ENCODE peak calls at places on chromosome 2, in nine cellular contexts. I is Peyer's patch, N is sigmoid colon, R is right lobe of liver, E is lower leg skin, L is K562, V is gastrocnemius medialis, J is A549, Z is heart left ventricle. S is an unnamed sample.

GRCh38 chr2:241931976-241932894 is 62.7 kb downstream of the RTP5 start:
- DNase-seq in N (no peak), I (no peak), L (no peak), E (no peak), Z (no peak), V (no peak), J (no peak), R (no peak), S (no peak)

GRCh38 chr2:136238552-136239346 is 120.8 kb upstream of the CXCR4 start:
- DNase-seq in N (no peak), V (no peak), J (no peak), R (no peak), E (no peak), I (peak), Z (peak), L (no peak), S (peak)

GRCh38 chr2:112841399-112842044 is 4.9 kb upstream of the IL1B start:
- DNase-seq in I (no peak), J (no peak), L (peak), N (no peak), V (no peak), R (no peak), Z (no peak), E (no peak), S (no peak)

GRCh38 chr2:234989183-234989701 is 37.4 kb downstream of the SH3BP4 start:
- DNase-seq in Z (peak), L (no peak), V (peak), R (peak), E (peak), N (peak), I (peak), J (no peak), S (no peak)

GRCh38 chr2:240569998-240570530 is 1.8 kb downstream of the RNPEPL1 start:
- DNase-seq in E (no peak), N (no peak), I (peak), V (no peak), R (no peak), J (no peak), L (peak), Z (no peak), S (no peak)

GRCh38 chr2:163736433-163737168 is 793 bp upstream of the FIGN start:
- DNase-seq in J (peak), I (peak), Z (peak), V (no peak), E (no peak), R (peak), L (no peak), N (peak), S (peak)

GRCh38 chr2:30663321-30663720 is 143.9 kb downstream of the CAPN13 start:
- DNase-seq in R (no peak), V (no peak), J (no peak), N (peak), I (no peak), E (peak), Z (no peak), L (no peak), S (no peak)

GRCh38 chr2:226451486-226451885 is 348.1 kb downstream of the IRS1 start:
- DNase-seq in L (no peak), V (no peak), I (no peak), Z (no peak), J (no peak), E (no peak), R (no peak), N (no peak), S (no peak)

GRCh38 chr2:30425326-30425725 is 21.7 kb upstream of the LCLAT1 start:
- DNase-seq in J (no peak), N (no peak), L (no peak), R (no peak), E (peak), I (no peak), Z (no peak), V (no peak), S (no peak)

GRCh38 chr2:120675460-120676130 is 60.1 kb upstream of the GLI2 start:
- DNase-seq in L (peak), N (peak), Z (peak), I (peak), R (peak), J (peak), E (peak), V (peak), S (peak)

GRCh38 chr2:223760838-223761502 is 76.4 kb downstream of the AP1S3 start:
- DNase-seq in E (peak), L (no peak), V (no peak), I (peak), N (no peak), Z (no peak), R (peak), J (peak), S (peak)

GRCh38 chr2:3466482-3466863 is 52.9 kb downstream of the ADI1 start:
- DNase-seq in L (no peak), R (no peak), N (no peak), I (no peak), V (no peak), E (no peak), J (no peak), Z (no peak), S (no peak)

GRCh38 chr2:203476881-203477280 is 58.2 kb downstream of the RAPH1 start:
- DNase-seq in R (no peak), Z (no peak), N (no peak), E (no peak), V (no peak), I (no peak), J (no peak), L (no peak), S (no peak)

GRCh38 chr2:185921048-185921756 is 182.6 kb downstream of the FSIP2 start:
- DNase-seq in L (no peak), Z (no peak), V (no peak), R (no peak), E (no peak), J (no peak), I (no peak), N (no peak), S (no peak)

GRCh38 chr2:18614042-18614441 is 24.7 kb upstream of the NT5C1B start:
- DNase-seq in L (no peak), I (no peak), V (no peak), R (no peak), N (no peak), Z (no peak), E (no peak), J (no peak), S (no peak)

GRCh38 chr2:218886461-218886947 is 5.9 kb downstream of the WNT10A start:
- DNase-seq in V (no peak), N (no peak), L (no peak), R (no peak), J (no peak), I (peak), E (no peak), Z (no peak), S (no peak)

GRCh38 chr2:118250463-118250862 is 162.2 kb downstream of the INSIG2 start:
- DNase-seq in N (no peak), J (no peak), Z (no peak), E (no peak), R (no peak), L (no peak), I (no peak), V (no peak), S (no peak)

GRCh38 chr2:34104601-34105000 is 505.5 kb upstream of the FAM98A start:
- DNase-seq in L (no peak), E (no peak), V (no peak), Z (no peak), R (no peak), I (no peak), J (no peak), N (no peak), S (no peak)

GRCh38 chr2:112033600-112033999 is 21.5 kb upstream of the TMEM87B start:
- DNase-seq in R (no peak), V (no peak), E (no peak), I (no peak), N (peak), L (no peak), Z (no peak), J (no peak), S (no peak)

GRCh38 chr2:96121414-96121813 is 5.0 kb upstream of the ADRA2B start:
- DNase-seq in J (no peak), Z (no peak), E (no peak), R (no peak), L (no peak), I (no peak), N (no peak), V (no peak), S (no peak)

GRCh38 chr2:70301344-70302194 is at the start of gene FAM136A:
- DNase-seq in Z (peak), E (peak), L (peak), N (peak), R (peak), I (peak), J (peak), V (peak), S (peak)
- TF ChIP-seq POLR2A in Z (no peak), E (no peak), L (peak), N (no peak), R (peak), I (peak), J (peak), V (peak), S (peak)

DNA sequence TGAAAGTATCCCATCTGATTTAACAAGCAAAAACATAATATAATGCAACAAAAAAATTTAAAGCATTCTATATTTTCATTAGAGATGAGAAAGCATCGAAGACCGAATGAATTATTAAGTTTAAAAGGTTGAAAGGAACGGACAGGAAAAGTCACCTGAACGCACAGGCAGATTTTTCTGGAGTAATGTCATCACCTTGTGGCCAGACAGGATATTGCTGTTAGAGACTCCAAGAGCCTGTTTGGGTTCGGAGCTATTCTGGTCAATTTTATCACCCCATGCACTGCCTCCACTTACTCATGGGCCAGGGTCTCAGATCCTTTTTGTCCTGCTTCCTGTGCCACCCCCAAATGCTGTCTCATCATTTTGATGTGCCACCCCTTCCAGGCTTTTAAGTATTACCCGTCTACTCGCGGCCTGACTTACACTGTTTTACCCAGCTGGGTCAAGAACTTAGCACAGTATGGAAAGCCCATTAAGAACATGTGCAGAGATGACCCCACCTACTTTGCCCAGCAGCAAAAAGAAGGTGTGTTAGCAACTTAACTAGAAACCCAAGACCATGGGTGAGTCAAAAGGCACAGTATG is 27.3 kb downstream of the GKN2 start:
- DNase-seq in Z (no peak), I (peak), L (peak), N (no peak), V (no peak), R (no peak), E (no peak), J (peak), S (peak)
- TF ChIP-seq POLR2A in Z (no peak), I (no peak), L (no peak), N (no peak), V (no peak), R (no peak), E (no peak), J (no peak), S (no peak)

DNA sequence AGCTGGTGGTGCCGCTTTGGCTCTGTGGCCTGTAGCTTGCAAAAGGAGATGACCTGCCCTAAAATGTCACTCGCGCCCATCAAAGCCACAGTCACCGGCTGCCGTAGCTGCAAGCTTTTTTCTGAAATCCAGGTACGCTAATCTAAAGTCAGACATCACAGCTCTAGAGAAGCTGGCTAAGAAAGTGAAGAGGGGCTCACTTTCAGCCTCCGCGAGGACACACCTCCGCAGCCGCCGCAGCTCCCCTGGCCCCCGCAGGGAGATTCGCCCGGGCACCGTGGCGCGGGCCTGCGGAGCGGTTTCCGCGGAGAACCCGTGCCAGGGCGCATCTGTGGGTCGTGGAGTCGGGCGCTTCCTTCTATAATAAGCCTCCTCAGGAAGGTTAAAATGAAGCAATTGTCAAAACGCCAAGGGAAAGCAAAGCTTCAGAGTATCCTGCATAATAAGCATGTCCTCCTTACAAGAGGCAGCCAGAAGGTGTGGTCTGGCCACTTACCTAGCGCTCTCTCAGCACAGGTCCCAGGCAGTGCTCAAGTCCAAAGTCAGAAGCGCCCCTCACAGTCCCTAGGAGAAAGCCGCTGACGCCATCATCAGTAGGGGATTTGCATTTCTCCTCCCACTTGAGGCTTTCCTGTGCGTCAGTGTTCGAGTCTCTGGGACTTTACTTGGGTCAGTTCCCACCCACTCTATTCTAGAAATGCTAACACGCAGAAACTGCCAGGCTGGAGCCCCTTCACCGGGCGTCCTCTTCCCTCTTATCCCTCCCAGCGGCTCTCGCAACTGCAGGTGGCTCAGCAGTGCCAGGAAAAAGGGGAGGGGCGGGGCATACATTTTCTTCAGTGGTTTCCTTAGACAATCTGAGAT is at the start of gene STAT4:
- DNase-seq in V (peak), J (peak), Z (peak), R (peak), L (no peak), I (peak), E (no peak), N (peak), S (no peak)
- TF ChIP-seq POLR2A in V (peak), J (peak), Z (no peak), R (peak), L (no peak), I (peak), E (no peak), N (no peak), S (no peak)

DNA sequence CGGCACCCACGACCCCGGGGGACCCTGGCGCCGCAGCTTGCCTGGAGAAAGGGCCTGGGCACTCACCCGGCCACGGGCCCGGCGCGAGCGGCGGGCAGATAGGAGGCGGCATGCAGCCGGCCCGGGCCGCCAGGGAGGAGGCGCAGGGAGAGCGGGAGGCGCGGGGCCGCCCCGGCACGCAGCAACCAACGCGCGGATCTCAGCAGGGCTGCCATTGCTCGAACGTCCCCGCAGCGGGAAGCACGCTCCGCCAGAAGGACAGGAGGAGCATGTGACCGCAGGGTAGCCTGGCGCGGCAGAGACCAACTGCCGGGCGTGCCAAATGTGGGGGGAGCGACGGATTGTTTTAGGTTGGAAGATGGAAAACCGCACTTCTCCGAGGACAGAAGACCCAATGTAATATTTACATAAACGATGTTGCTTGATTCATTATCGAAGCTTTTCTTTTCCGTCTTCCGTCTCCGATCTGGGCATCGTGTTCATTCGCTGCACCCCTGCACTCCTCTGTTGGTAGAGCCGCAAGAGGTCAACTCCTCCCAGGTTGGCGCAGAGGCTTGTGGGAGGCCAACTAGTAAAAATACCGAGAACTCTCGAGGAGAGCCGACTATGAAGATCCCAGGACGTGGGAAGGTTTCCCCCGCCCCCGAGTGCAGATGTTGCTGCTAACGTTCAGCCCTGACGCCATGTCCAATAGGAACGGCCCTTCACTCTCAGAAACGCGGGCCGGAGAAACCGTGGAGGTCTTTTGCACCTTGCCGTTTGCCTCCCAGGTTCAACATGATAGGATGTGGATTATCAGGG is at the start of gene LRPPRC:
- DNase-seq in L (peak), R (peak), E (peak), J (peak), N (peak), Z (peak), V (peak), I (peak), S (peak)
- TF ChIP-seq POLR2A in L (peak), R (peak), E (no peak), J (peak), N (peak), Z (peak), V (peak), I (peak), S (peak)

DNA sequence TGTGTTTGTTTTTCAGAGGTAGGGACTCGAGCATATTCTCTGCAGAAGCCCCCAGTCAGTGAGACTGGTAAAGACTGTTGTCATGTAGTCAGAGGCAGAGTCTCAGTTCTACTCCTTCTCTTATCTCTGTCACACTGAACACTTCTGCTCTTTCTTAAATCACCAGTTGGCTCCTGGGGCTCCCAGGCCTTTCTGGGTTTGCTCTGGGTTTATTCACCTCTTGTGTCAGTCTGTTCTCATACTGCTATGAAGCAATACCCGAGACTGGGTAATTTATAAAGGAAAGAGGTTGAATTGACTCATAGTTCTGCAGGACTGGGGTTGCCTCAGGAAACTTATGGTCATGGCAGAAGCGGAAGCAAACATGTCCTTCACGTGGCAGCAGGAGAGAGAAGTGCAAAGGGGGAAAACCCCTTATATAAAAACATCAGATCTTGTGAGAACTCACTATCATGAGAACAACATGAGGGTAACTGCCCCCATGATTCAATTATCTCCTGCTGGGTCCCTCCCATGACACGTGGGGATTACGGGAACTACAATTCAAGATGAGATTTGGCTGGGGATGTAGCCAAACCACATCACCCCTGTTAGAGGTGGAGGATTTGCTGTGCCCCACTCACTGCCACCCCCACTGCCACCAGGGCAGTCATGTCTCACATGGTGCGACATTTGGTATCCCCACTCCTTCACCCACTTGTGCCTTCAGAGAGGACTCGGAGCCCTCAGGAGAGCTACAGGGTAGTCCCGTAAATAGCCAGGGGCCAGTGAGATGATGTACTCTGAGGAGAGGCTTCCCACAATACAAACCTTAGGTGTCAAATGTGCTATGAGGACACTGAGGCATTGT is 35.9 kb downstream of the CDC42EP3 start:
- DNase-seq in N (no peak), J (no peak), R (peak), V (no peak), I (peak), L (no peak), Z (no peak), E (peak), S (no peak)
- TF ChIP-seq POLR2A in N (no peak), J (no peak), R (no peak), V (no peak), I (no peak), L (no peak), Z (no peak), E (no peak), S (no peak)